ENCODE peak calls at places on chromosomes 4 and X, in five cellular contexts. T, O, J, S and L are unnamed samples.
A peak's percentile ranks its signal among the peaks of the same experiment; 100 is the strongest.

GRCh38 chrX:26295425-26295824 is 79.5 kb downstream of the MAGEB5 start:
- DNase-seq in T (no peak), O (no peak), J (no peak), S (no peak), L (no peak)

GRCh38 chrX:96689951-96690350 is 5.3 kb downstream of the DIAPH2 start:
- DNase-seq in T (no peak), O (no peak), J (no peak), S (no peak), L (no peak)

GRCh38 chrX:109327271-109327670 is 154.6 kb downstream of the GUCY2F start:
- DNase-seq in T (no peak), O (no peak), J (no peak), S (no peak), L (no peak)

GRCh38 chrX:103789004-103789403 is 12.4 kb downstream of the PLP1 start:
- DNase-seq in T (no peak), O (no peak), J (no peak), S (no peak), L (no peak)

GRCh38 chrX:12138366-12139313 is at the start of gene FRMPD4:
- DNase-seq in T (peak; percentile 76), O (no peak), J (no peak), S (no peak), L (no peak)

GRCh38 chr4:53785996-53786395 is 194.7 kb upstream of the LNX1 start:
- DNase-seq in T (no peak), O (no peak), J (no peak), S (no peak), L (no peak)

GRCh38 chr4:98311656-98312055 is 50.5 kb downstream of the RAP1GDS1 start:
- DNase-seq in T (no peak), O (no peak), J (no peak), S (no peak), L (no peak)

GRCh38 chr4:56787380-56787779 is 34.1 kb downstream of the SPINK2 start:
- DNase-seq in T (peak; percentile 68), O (no peak), J (no peak), S (no peak), L (no peak)

GRCh38 chr4:139919513-139919912 is 234.5 kb downstream of the MAML3 start:
- DNase-seq in T (no peak), O (no peak), J (no peak), S (no peak), L (no peak)

GRCh38 chr4:89528525-89529133 is 221.0 kb upstream of the GPRIN3 start:
- DNase-seq in T (no peak), O (no peak), J (no peak), S (no peak), L (no peak)

GRCh38 chr4:13478707-13479106 is 5.4 kb downstream of the RAB28 start:
- DNase-seq in T (no peak), O (no peak), J (no peak), S (no peak), L (no peak)

GRCh38 chr4:108172780-108173598 is 4.3 kb upstream of the LEF1 start:
- DNase-seq in T (no peak), O (no peak), J (peak; percentile 51), S (peak; percentile 54), L (no peak)
- TF ChIP-seq POLR2A in T (no peak), O (no peak), J (no peak), S (no peak), L (no peak)

GRCh38 chr4:5816101-5816500 is 76.8 kb downstream of the CRMP1 start:
- DNase-seq in T (peak; percentile 24), O (no peak), J (no peak), S (no peak), L (no peak)
- TF ChIP-seq CTCF in T (no peak), O (no peak), J (no peak), S (no peak), L (no peak)

GRCh38 chr4:187019896-187020295 is 296.2 kb upstream of the FAT1 start:
- DNase-seq in T (no peak), O (no peak), J (no peak), S (no peak), L (no peak)

GRCh38 chr4:187016101-187016500 is 292.4 kb upstream of the FAT1 start:
- DNase-seq in T (no peak), O (no peak), J (no peak), S (no peak), L (no peak)

GRCh38 chr4:187020681-187021080 is 297.0 kb upstream of the FAT1 start:
- DNase-seq in T (no peak), O (no peak), J (no peak), S (no peak), L (no peak)

GRCh38 chr4:187017156-187017555 is 293.5 kb upstream of the FAT1 start:
- DNase-seq in T (no peak), O (no peak), J (no peak), S (no peak), L (no peak)

GRCh38 chr4:187021436-187022205 is 298.0 kb upstream of the FAT1 start:
- DNase-seq in T (no peak), O (no peak), J (no peak), S (no peak), L (no peak)
- H3K27me3 ChIP-seq in T (no peaks in the 10 kb centered on the region), O (no peaks in the 10 kb centered on the region), J (no peaks in the 10 kb centered on the region), S (no peaks in the 10 kb centered on the region), L (no peaks in the 10 kb centered on the region)

GRCh38 chrX:72243472-72243871 is 4.6 kb upstream of the ERCC6L start:
- DNase-seq in T (no peak), O (no peak), J (no peak), S (no peak), L (no peak)

GRCh38 chrX:72240976-72241375 is 2.1 kb upstream of the ERCC6L start:
- DNase-seq in T (no peak), O (no peak), J (no peak), S (no peak), L (no peak)

GRCh38 chrX:72238183-72238582 is 644 bp downstream of the ERCC6L start:
- DNase-seq in T (no peak), O (no peak), J (no peak), S (no peak), L (no peak)

GRCh38 chrX:72236841-72237240 is 2.0 kb downstream of the ERCC6L start:
- DNase-seq in T (no peak), O (no peak), J (no peak), S (no peak), L (no peak)

DNA sequence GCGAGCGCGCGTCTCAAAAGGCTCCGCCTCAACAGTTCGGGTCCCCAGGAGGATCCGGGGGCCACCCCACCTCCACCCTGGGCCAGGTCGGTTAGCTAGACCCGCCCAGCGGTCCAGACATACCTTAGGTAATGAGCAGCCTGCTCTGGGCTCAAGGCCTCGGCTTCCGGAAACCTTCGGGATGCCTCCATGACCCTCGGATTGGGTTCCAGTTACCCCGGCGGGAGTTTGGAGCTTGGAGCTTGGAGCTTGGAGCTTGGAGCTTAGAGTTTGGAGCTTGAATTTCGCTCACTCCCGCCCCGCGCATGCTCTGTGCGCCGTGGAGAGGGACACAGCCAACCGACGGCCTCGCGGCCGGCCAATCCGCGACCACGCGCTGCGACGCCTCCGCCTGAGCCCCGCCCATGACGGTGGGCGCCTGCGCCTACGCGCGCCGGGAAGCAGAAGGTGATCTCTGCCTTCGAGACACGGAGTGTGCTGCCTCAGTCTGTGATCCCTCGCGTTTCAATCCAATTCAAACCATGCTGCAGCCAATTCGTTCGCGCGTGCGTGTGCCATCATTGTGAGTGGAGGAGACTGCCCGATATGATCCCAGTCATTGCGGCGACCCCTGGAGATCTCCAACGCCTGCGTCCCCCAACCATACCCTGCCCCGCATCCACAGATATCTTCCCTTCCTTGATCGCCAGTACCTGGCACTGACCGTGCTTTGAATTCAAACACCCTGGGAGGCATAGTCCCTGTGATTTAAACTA is at the start of gene ERCC6L:
- DNase-seq in T (peak; percentile 92), O (peak; percentile 84), J (peak; percentile 91), S (peak; percentile 90), L (peak; percentile 91)
- TF ChIP-seq POLR2A in T (no peak), O (no peak), J (no peak), S (no peak), L (peak; percentile 26)

GRCh38 chrX:629230-630006 is 1.2 kb upstream of the SHOX start:
- DNase-seq in T (no peak), O (no peak), J (no peak), S (no peak), L (peak; percentile 27)

GRCh38 chrX:626745-627509 is 3.7 kb upstream of the SHOX start:
- DNase-seq in T (peak; percentile 10), O (no peak), J (no peak), S (no peak), L (no peak)

GRCh38 chrX:627510-627964 is 3.1 kb upstream of the SHOX start:
- DNase-seq in T (peak; percentile 38), O (no peak), J (no peak), S (no peak), L (no peak)

GRCh38 chrX:630007-630921 is at the start of gene SHOX:
- DNase-seq in T (peak; percentile 43), O (no peak), J (no peak), S (no peak), L (no peak)

DNA sequence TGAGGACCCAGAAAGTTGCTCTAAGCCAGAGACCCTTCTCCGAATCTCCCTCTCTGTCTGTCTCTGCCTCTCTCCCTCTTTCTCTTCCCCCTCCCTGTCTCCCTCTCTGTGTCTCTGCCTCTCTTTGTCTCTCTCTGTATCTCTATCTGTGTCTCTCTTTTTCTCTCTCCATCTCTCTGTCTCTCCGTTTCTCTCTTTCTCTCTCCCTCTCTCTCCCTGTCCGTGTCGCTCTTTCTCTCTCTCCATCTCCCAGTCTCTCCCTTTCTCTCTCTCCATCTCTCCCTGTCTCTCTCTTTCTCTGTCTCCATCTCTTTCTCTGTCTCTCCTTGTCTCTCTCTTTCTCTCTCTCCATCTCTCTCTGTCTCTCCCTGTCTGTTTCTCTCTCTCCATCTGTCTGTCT is 2.6 kb upstream of the SHOX start:
- DNase-seq in T (no peak), O (no peak), J (no peak), S (no peak), L (no peak)
- TF ChIP-seq CTCF in T (no peak), O (no peak), J (no peak), S (no peak), L (no peak)

GRCh38 chrX:31449975-31450374 is 378.1 kb upstream of the FTHL17 start:
- DNase-seq in T (no peak), O (no peak), J (no peak), S (no peak), L (no peak)
- H3K27me3 ChIP-seq in T (no peaks in the 10 kb centered on the region), O (no peaks in the 10 kb centered on the region), J (no peaks in the 10 kb centered on the region), S (no peaks in the 10 kb centered on the region), L (no peaks in the 10 kb centered on the region)

GRCh38 chr4:165625281-165625680 is 246.5 kb downstream of the CPE start:
- DNase-seq in T (no peak), O (no peak), J (no peak), S (no peak), L (no peak)
- TF ChIP-seq POLR2A in T (no peak), O (no peak), J (no peak), S (no peak), L (no peak)

DNA sequence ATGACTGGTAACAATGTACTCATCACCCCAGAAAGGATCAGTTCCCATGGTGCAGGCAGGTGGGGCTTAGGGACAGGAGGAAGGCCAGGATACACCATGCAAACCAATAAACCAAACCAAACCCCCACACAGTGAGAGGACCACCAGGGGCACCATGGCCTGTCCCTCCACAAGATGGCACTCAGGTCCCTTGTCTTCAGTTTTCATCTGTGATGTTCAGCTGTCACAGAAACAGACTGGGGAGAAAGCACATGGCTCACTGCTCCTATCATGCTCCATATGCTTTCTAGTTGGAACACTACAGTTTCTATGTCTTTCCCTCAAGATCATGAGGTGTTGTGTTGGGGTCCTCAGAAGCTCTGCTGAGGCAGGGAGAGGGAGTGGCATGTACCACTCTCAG is 10.1 kb downstream of the HS3ST1 start:
- DNase-seq in T (no peak), O (no peak), J (no peak), S (no peak), L (no peak)
- TF ChIP-seq CTCF in T (no peak), O (no peak), J (no peak), S (no peak), L (no peak)